ENCODE peak calls at places on chromosome 1, in ten cellular contexts. J, T, H, D, O, U, X, Y, F and B are unnamed samples.

GRCh38 chr1:111346089-111346885 is 55.6 kb downstream of the CHIA start:
- DNase-seq in J (peak), T (peak), H (peak), D (peak), O (peak), U (peak), X (peak), Y (peak), F (peak), B (peak)

GRCh38 chr1:225962440-225962975 is 21.5 kb upstream of the LEFTY2 start:
- DNase-seq in J (peak), T (no peak), H (no peak), D (no peak), O (no peak), U (peak), X (peak), Y (no peak), F (peak), B (peak)

GRCh38 chr1:41495171-41495948 is 10.9 kb upstream of the EDN2 start:
- DNase-seq in J (no peak), T (no peak), H (no peak), D (peak), O (no peak), U (no peak), X (peak), Y (no peak), F (peak), B (peak)

GRCh38 chr1:47568763-47569162 is 130.9 kb downstream of the FOXD2 start:
- DNase-seq in J (no peak), T (peak), H (no peak), D (no peak), O (no peak), U (no peak), X (no peak), Y (no peak), F (no peak), B (no peak)

GRCh38 chr1:163083690-163084089 is 14.5 kb downstream of the RGS4 start:
- DNase-seq in J (no peak), T (no peak), H (no peak), D (peak), O (no peak), U (no peak), X (no peak), Y (no peak), F (no peak), B (no peak)

GRCh38 chr1:88780485-88780884 is 96.4 kb downstream of the PKN2 start:
- DNase-seq in J (no peak), T (no peak), H (no peak), D (no peak), O (no peak), U (no peak), X (no peak), Y (no peak), F (no peak), B (no peak)

GRCh38 chr1:47769279-47769678 is 227.9 kb downstream of the TRABD2B start:
- DNase-seq in J (no peak), T (no peak), H (no peak), D (no peak), O (no peak), U (no peak), X (no peak), Y (no peak), F (no peak), B (no peak)

GRCh38 chr1:234170622-234171021 is 202.6 kb upstream of the COA6 start:
- DNase-seq in J (no peak), T (no peak), H (no peak), D (no peak), O (no peak), U (no peak), X (peak), Y (no peak), F (peak), B (no peak)

GRCh38 chr1:28893403-28894102 is 20.8 kb upstream of the EPB41 start:
- DNase-seq in J (peak), T (no peak), H (no peak), D (peak), O (no peak), U (no peak), X (peak), Y (no peak), F (no peak), B (peak)

GRCh38 chr1:226584164-226584563 is 35.6 kb downstream of the STUM start:
- DNase-seq in J (peak), T (no peak), H (no peak), D (no peak), O (no peak), U (no peak), X (no peak), Y (no peak), F (no peak), B (no peak)

GRCh38 chr1:212745303-212745702 is 45.7 kb upstream of the BATF3 start:
- DNase-seq in J (no peak), T (no peak), H (no peak), D (no peak), O (no peak), U (no peak), X (peak), Y (no peak), F (no peak), B (no peak)

GRCh38 chr1:178282949-178283367 is 189.1 kb downstream of the RASAL2 start:
- DNase-seq in J (no peak), T (no peak), H (no peak), D (peak), O (peak), U (no peak), X (peak), Y (no peak), F (no peak), B (no peak)

GRCh38 chr1:184755226-184756065 is 788 bp upstream of the EDEM3 start:
- DNase-seq in J (peak), T (peak), H (no peak), D (peak), O (peak), U (no peak), X (peak), Y (no peak), F (peak), B (no peak)